ENCODE peak calls at places on chromosomes 5 and 9, in four cellular contexts. U is body of pancreas, A is lower lobe of right lung, H is neural progenitor cell. B is an unnamed sample.

GRCh38 chr5:777756-778161 is 6.8 kb downstream of the ZDHHC11B start:
- DNase-seq in H (no peak), A (peak; percentile 47), U (peak; percentile 8), B (no peak)

GRCh38 chr5:141560725-141561483 is 57.9 kb downstream of the DIAPH1 start:
- DNase-seq in A (peak; percentile 60), H (peak; percentile 94), U (peak; percentile 91), B (peak; percentile 96)

GRCh38 chr9:89428901-89429890 is 68.7 kb downstream of the SEMA4D start:
- DNase-seq in A (no peak), H (peak; percentile 46), U (no peak), B (no peak)

GRCh38 chr5:172150514-172151425 is 37.3 kb downstream of the STK10 start:
- DNase-seq in H (no peak), U (peak; percentile 28), A (peak; percentile 88), B (no peak)

GRCh38 chr5:142446131-142446959 is 121.5 kb upstream of the SPRY4 start:
- DNase-seq in A (no peak), H (no peak), U (no peak), B (peak; percentile 66)

GRCh38 chr5:102583663-102584062 is 84.9 kb upstream of the SLCO6A1 start:
- DNase-seq in A (no peak), U (no peak), H (no peak), B (peak; percentile 33)

GRCh38 chr9:115057559-115057958 is 60.4 kb downstream of the TNC start:
- DNase-seq in H (no peak), A (no peak), U (no peak), B (no peak)

GRCh38 chr9:35822926-35823325 is 5.6 kb downstream of the FAM221B start:
- DNase-seq in H (no peak), U (no peak), A (no peak), B (peak; percentile 38)

GRCh38 chr9:134060546-134060945 is 7.3 kb downstream of the BRD3 start:
- DNase-seq in H (no peak), A (no peak), U (no peak), B (no peak)

GRCh38 chr5:159203351-159203750 is 6.0 kb downstream of the RNF145 start:
- DNase-seq in H (no peak), U (no peak), A (no peak), B (no peak)

GRCh38 chr5:43602818-43603534 is at the start of gene NNT:
- DNase-seq in U (peak; percentile 84), H (peak; percentile 79), A (peak; percentile 87), B (no peak)

GRCh38 chr5:122493776-122494518 is 181.9 kb downstream of the SNCAIP start:
- DNase-seq in U (no peak), A (no peak), H (no peak), B (peak; percentile 18)

GRCh38 chr5:99379187-99379586 is 450.4 kb upstream of the CHD1 start:
- DNase-seq in U (no peak), H (peak; percentile 83), A (no peak), B (no peak)

GRCh38 chr5:40577718-40578117 is 102.0 kb upstream of the PTGER4 start:
- DNase-seq in A (no peak), H (no peak), U (no peak), B (no peak)

GRCh38 chr5:132557425-132557805 is 638 bp downstream of the RAD50 start:
- DNase-seq in A (peak; percentile 64), U (peak; percentile 54), H (peak; percentile 56), B (peak; percentile 25)

GRCh38 chr5:61916621-61917620 is 389.1 kb upstream of the KIF2A start:
- DNase-seq in A (no peak), U (no peak), H (no peak), B (peak; percentile 100)

GRCh38 chr5:73682176-73682575 is 56.2 kb downstream of the ARHGEF28 start:
- DNase-seq in U (no peak), A (no peak), H (no peak), B (no peak)

GRCh38 chr9:137445930-137446431 is 4.8 kb upstream of the ENTPD8 start:
- DNase-seq in H (no peak), U (no peak), A (peak; percentile 44), B (no peak)

GRCh38 chr5:91076138-91076537 is 307.0 kb downstream of the ARRDC3 start:
- DNase-seq in A (no peak), H (no peak), U (no peak), B (no peak)

GRCh38 chr9:95852059-95853032 is 23.1 kb upstream of the ERCC6L2 start:
- DNase-seq in U (no peak), A (no peak), H (no peak), B (peak; percentile 90)

DNA sequence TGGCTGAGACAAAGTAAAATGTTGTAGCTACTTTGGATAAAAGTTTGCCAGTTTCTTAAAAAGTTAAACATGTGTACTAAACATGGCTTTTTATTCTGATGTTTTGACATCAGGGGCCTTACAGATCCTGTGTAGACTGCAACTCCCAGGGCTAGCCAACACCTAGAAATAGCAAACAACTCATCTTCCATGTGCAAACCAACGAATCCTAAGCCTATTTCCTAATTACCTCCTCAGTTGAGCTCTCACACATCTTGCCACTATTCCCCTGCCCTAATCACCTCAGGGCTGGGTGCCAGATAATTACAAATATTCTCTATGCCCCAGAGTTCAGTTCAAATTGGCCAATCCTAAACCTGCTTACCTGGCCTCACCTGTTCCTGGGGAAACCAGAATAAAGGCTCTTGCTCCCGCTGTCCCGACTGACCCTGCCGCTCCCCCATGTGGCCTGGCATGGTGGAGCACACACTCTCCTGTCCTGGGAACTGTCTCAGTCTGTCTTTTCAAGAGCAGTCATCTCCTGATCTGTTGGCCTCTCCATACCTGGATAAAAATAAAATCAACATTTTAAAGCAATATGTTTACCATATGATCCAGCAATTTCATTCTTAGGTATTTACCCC is 37.1 kb upstream of the FAM169A start:
- DNase-seq in A (peak; percentile 66), U (peak; percentile 66), H (peak; percentile 55), B (peak; percentile 82)
- TF ChIP-seq CTCF in A (peak; percentile 45), U (peak; percentile 54), H (peak; percentile 69), B (peak; percentile 84)

GRCh38 chr5:68292316-68292715 is 76.8 kb downstream of the PIK3R1 start:
- DNase-seq in U (no peak), H (no peak), A (no peak), B (no peak)
- H3K36me3 ChIP-seq in U (peaks cover 2% of the 10 kb centered on the region), H (peaks cover 20% of the 10 kb centered on the region), A (peaks cover 55% of the 10 kb centered on the region), B (peaks cover 3% of the 10 kb centered on the region)

DNA sequence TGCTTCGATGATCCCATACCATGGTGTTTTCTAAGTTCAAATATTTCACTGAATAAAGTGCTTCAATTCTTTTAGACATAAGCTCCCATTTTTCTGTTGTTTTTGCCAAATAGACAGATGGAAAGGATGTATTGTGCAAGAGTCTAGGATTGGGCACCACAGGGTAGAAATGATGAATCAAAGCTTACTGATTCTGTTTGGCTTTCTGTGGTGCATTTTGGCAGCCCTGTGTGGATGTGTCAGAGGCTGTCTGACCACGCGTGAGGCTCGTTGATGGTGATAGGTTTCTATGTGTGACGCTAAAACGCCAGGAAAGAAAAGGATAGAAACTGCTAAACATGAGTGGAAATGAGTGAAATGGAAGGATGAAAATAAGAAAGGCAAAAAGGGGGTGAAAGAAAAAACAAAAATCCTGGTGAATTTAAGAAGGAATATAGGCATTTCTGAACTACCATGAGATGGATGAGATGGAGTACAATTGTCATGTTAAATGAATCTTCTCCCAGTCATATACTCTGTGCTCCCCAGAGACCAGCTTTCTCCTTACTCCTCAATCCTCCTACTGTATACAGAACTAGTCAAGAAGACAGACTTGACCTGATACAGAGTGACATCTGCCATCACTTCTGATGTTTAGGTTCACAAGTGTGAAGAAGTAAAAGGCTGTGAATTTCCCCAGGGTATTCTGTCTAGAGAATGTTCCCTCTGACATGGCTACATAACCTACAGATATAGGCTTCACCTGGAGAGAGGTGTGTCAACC is 54.4 kb downstream of the ANKH start:
- DNase-seq in H (no peak), U (no peak), A (no peak), B (peak; percentile 90)
- H3K4me3 ChIP-seq in H (no peak overlapping the region), U (no peak overlapping the region), A (no peak overlapping the region), B (no peak overlapping the region)

DNA sequence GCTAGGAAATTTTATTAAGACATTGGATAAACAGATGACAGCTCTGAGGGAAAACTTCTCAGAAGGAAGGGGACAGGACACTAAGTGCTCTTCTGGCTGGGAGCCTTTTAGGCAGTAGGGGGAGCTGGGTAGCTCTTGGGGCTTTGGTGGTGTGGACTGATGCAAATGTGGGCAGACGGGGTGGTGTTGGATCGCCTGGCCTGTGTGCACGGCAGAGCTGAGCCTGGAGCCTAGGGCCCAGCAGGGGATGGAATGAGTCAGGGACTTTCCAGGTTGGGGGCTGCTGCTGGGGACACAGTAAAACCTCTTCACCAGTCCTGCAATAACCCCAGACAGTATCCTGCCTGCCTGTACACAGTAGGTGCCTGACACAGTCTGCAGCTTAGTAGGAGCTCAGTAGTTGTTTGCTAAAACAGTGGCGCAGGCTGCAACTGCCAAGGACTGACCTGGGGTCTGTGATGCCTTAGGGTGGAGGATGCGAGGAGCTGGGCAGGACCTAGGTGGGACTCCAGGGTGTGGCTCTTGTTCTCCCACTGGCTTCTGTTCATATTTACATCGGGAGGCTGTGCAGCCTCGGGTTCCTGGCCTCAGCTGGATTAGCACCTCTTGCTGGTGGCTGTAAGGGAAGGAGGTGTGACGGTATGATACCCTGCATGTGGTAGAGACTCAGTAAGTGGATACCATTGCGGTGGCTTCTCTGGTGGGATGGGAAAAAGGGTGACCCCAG is 83.8 kb downstream of the DAB2IP start:
- DNase-seq in U (no peak), A (no peak), H (peak; percentile 80), B (peak; percentile 52)
- TF ChIP-seq CTCF in U (peak; percentile 5), A (peak; percentile 36), H (peak; percentile 70), B (peak; percentile 68)

DNA sequence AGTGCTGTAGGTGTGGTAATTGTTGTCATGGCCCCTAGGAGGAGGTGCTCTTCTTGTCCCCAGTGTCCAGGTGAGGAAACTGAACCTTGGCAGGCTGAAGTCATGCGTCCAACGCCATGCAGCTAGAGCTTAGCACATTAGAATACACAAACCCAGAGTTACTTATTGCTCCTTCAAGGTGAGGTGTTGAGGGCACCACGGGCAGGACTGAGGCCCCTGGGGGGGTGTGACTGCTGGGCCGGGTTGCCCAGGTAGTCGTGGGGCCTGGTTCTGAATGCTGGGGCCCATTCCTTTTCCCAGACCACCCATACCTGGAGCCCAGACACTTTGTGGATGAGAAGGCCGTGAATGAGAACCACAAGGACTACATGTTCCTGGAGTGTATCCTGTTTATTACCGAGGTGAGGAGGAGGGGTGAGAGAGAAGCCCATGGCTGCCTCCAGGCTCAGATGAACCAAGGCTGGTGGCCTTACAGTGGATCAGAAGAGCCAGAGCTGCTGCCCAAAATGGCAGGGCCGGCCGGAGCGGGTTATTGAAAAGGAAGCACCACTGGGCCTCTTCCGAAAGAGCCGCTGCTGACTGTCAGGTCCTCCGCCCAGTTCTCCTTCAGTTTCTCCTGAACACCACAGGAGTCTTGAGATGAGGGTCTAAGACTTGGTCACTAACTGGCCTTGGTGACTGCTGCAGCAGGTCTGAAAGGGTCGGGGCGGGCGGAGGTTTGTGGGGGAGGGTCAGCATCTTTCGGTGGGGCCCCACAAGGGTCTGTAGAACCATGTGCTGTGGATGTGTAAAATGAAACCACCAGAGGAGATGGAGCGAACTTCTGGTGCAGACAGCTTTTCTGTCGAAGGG is 26.3 kb downstream of the PTPA start:
- DNase-seq in H (no peak), A (no peak), U (no peak), B (no peak)
- H3K36me3 ChIP-seq in H (no peaks in the 10 kb centered on the region), A (peaks cover 59% of the 10 kb centered on the region), U (no peaks in the 10 kb centered on the region), B (peaks cover 21% of the 10 kb centered on the region)

DNA sequence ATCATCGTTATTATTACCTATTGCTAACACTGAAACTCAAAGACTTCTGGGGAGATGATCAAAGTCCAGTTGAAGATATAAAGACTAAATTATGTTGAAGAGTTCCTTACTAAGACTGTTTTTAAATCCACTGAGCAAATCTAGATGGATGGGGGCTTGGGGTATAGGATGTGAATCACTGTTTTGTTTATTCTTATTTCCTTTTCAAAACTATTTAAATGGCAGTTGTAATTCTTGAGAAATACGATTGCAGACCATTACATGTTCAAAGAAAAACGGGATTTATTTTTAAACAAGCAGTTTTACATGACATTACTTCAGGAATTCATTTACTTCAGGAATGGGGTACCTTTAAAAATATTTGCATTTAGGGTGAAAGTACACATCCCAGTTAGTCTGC is 4.3 kb downstream of the RASGRF2 start:
- DNase-seq in U (no peak), A (no peak), H (no peak), B (no peak)
- H3K4me3 ChIP-seq in U (no peak overlapping the region), A (no peak overlapping the region), H (no peak overlapping the region), B (no peak overlapping the region)